ENCODE peak calls at places on chromosome 20, in seven cellular contexts. One of them, this sample, is unnamed.

GRCh38 chr20:2220298-2220697 is 75.5 kb upstream of the TGM3 start:
- DNase-seq in HAP-1: no peak
- DNase-seq in GF-D8: no peak
- DNase-seq in heart left ventricle: no peak
- DNase-seq in NCI-H2081: no peak
- DNase-seq in nephron progenitor cell: no peak
- DNase-seq in HT-29: no peak
- DNase-seq in this sample: no peak

GRCh38 chr20:51934301-51935002 is 132.1 kb upstream of the SALL4 start:
- DNase-seq in HAP-1: no peak
- DNase-seq in GF-D8: no peak
- DNase-seq in heart left ventricle: no peak
- DNase-seq in NCI-H2081: no peak
- DNase-seq in nephron progenitor cell: no peak
- DNase-seq in HT-29: peak
- DNase-seq in this sample: no peak

GRCh38 chr20:63536241-63536977 is 767 bp downstream of the PTK6 start:
- DNase-seq in HAP-1: no peak
- DNase-seq in GF-D8: no peak
- DNase-seq in heart left ventricle: peak
- DNase-seq in NCI-H2081: peak
- DNase-seq in nephron progenitor cell: peak
- DNase-seq in HT-29: peak
- DNase-seq in this sample: peak

GRCh38 chr20:35004051-35004725 is 48.5 kb downstream of the MYH7B start:
- DNase-seq in HAP-1: no peak
- DNase-seq in GF-D8: no peak
- DNase-seq in heart left ventricle: peak
- DNase-seq in NCI-H2081: no peak
- DNase-seq in nephron progenitor cell: no peak
- DNase-seq in HT-29: no peak
- DNase-seq in this sample: peak

GRCh38 chr20:59810376-59811187 is 122.9 kb downstream of the SYCP2 start:
- DNase-seq in HAP-1: peak
- DNase-seq in GF-D8: no peak
- DNase-seq in heart left ventricle: no peak
- DNase-seq in NCI-H2081: no peak
- DNase-seq in nephron progenitor cell: no peak
- DNase-seq in HT-29: no peak
- DNase-seq in this sample: no peak

GRCh38 chr20:54002056-54002575 is 68.3 kb downstream of the BCAS1 start:
- DNase-seq in HAP-1: no peak
- DNase-seq in GF-D8: no peak
- DNase-seq in heart left ventricle: no peak
- DNase-seq in NCI-H2081: no peak
- DNase-seq in nephron progenitor cell: no peak
- DNase-seq in HT-29: no peak
- DNase-seq in this sample: no peak

GRCh38 chr20:5065489-5066383 is 54.0 kb downstream of the PCNA start:
- DNase-seq in HAP-1: no peak
- DNase-seq in GF-D8: no peak
- DNase-seq in heart left ventricle: peak
- DNase-seq in NCI-H2081: no peak
- DNase-seq in nephron progenitor cell: no peak
- DNase-seq in HT-29: peak
- DNase-seq in this sample: peak

GRCh38 chr20:32028647-32029372 is 18.6 kb downstream of the CCM2L start:
- DNase-seq in HAP-1: peak
- DNase-seq in GF-D8: no peak
- DNase-seq in heart left ventricle: no peak
- DNase-seq in NCI-H2081: no peak
- DNase-seq in nephron progenitor cell: peak
- DNase-seq in HT-29: no peak
- DNase-seq in this sample: no peak

GRCh38 chr20:41643504-41643938 is 25.3 kb upstream of the CHD6 start:
- DNase-seq in HAP-1: peak
- DNase-seq in GF-D8: no peak
- DNase-seq in heart left ventricle: peak
- DNase-seq in NCI-H2081: no peak
- DNase-seq in nephron progenitor cell: no peak
- DNase-seq in HT-29: peak
- DNase-seq in this sample: no peak

GRCh38 chr20:31485450-31486339 is 10.6 kb downstream of the REM1 start:
- DNase-seq in HAP-1: peak
- DNase-seq in GF-D8: no peak
- DNase-seq in heart left ventricle: peak
- DNase-seq in NCI-H2081: no peak
- DNase-seq in nephron progenitor cell: no peak
- DNase-seq in HT-29: no peak
- DNase-seq in this sample: peak

GRCh38 chr20:23320317-23320716 is 30.3 kb upstream of the NXT1 start:
- DNase-seq in HAP-1: peak
- DNase-seq in GF-D8: no peak
- DNase-seq in heart left ventricle: no peak
- DNase-seq in NCI-H2081: no peak
- DNase-seq in nephron progenitor cell: no peak
- DNase-seq in HT-29: peak
- DNase-seq in this sample: no peak

GRCh38 chr20:57417051-57417689 is 26.0 kb downstream of the RBM38 start:
- DNase-seq in HAP-1: no peak
- DNase-seq in GF-D8: no peak
- DNase-seq in heart left ventricle: no peak
- DNase-seq in NCI-H2081: no peak
- DNase-seq in nephron progenitor cell: no peak
- DNase-seq in HT-29: no peak
- DNase-seq in this sample: no peak

GRCh38 chr20:1813674-1814635 is 81.3 kb upstream of the SIRPA start:
- DNase-seq in HAP-1: no peak
- DNase-seq in GF-D8: no peak
- DNase-seq in heart left ventricle: no peak
- DNase-seq in NCI-H2081: no peak
- DNase-seq in nephron progenitor cell: no peak
- DNase-seq in HT-29: no peak
- DNase-seq in this sample: no peak

GRCh38 chr20:59406446-59406845 is 106.0 kb downstream of the EDN3 start:
- DNase-seq in HAP-1: no peak
- DNase-seq in GF-D8: no peak
- DNase-seq in heart left ventricle: no peak
- DNase-seq in NCI-H2081: no peak
- DNase-seq in nephron progenitor cell: no peak
- DNase-seq in HT-29: no peak
- DNase-seq in this sample: no peak

GRCh38 chr20:35674921-35675320 is 10.2 kb upstream of the CPNE1 start:
- DNase-seq in HAP-1: no peak
- DNase-seq in GF-D8: no peak
- DNase-seq in heart left ventricle: no peak
- DNase-seq in NCI-H2081: no peak
- DNase-seq in nephron progenitor cell: no peak
- DNase-seq in HT-29: no peak
- DNase-seq in this sample: no peak

GRCh38 chr20:57650266-57650665 is 30.0 kb upstream of the ZBP1 start:
- DNase-seq in HAP-1: no peak
- DNase-seq in GF-D8: no peak
- DNase-seq in heart left ventricle: no peak
- DNase-seq in NCI-H2081: no peak
- DNase-seq in nephron progenitor cell: no peak
- DNase-seq in HT-29: no peak
- DNase-seq in this sample: peak

GRCh38 chr20:462199-462991 is at the start of gene TBC1D20:
- DNase-seq in HAP-1: peak
- DNase-seq in GF-D8: peak
- DNase-seq in heart left ventricle: peak
- DNase-seq in NCI-H2081: peak
- DNase-seq in nephron progenitor cell: peak
- DNase-seq in HT-29: peak
- DNase-seq in this sample: peak

GRCh38 chr20:47487175-47487917 is 14.3 kb upstream of the NCOA3 start:
- DNase-seq in HAP-1: no peak
- DNase-seq in GF-D8: no peak
- DNase-seq in heart left ventricle: no peak
- DNase-seq in NCI-H2081: no peak
- DNase-seq in nephron progenitor cell: no peak
- DNase-seq in HT-29: no peak
- DNase-seq in this sample: no peak

GRCh38 chr20:10474606-10475184 is 39.6 kb downstream of the SLX4IP start:
- DNase-seq in HAP-1: no peak
- DNase-seq in GF-D8: peak
- DNase-seq in heart left ventricle: peak
- DNase-seq in NCI-H2081: no peak
- DNase-seq in nephron progenitor cell: no peak
- DNase-seq in HT-29: no peak
- DNase-seq in this sample: no peak

GRCh38 chr20:24956001-24956761 is 7.1 kb downstream of the CST7 start:
- DNase-seq in HAP-1: no peak
- DNase-seq in GF-D8: no peak
- DNase-seq in heart left ventricle: no peak
- DNase-seq in NCI-H2081: no peak
- DNase-seq in nephron progenitor cell: no peak
- DNase-seq in HT-29: no peak
- DNase-seq in this sample: no peak

GRCh38 chr20:51534764-51535386 is 7.6 kb downstream of the NFATC2 start:
- DNase-seq in HAP-1: no peak
- DNase-seq in GF-D8: peak
- DNase-seq in heart left ventricle: no peak
- DNase-seq in NCI-H2081: no peak
- DNase-seq in nephron progenitor cell: no peak
- DNase-seq in HT-29: no peak
- DNase-seq in this sample: no peak

GRCh38 chr20:46157625-46158024 is 39.5 kb downstream of the CD40 start:
- DNase-seq in HAP-1: no peak
- DNase-seq in GF-D8: no peak
- DNase-seq in heart left ventricle: no peak
- DNase-seq in NCI-H2081: no peak
- DNase-seq in nephron progenitor cell: no peak
- DNase-seq in HT-29: no peak
- DNase-seq in this sample: no peak

GRCh38 chr20:61949714-61950630 is 115.7 kb downstream of the TAF4 start:
- DNase-seq in HAP-1: peak
- DNase-seq in GF-D8: no peak
- DNase-seq in heart left ventricle: peak
- DNase-seq in NCI-H2081: no peak
- DNase-seq in nephron progenitor cell: no peak
- DNase-seq in HT-29: no peak
- DNase-seq in this sample: peak

GRCh38 chr20:12896180-12896579 is 112.6 kb upstream of the SPTLC3 start:
- DNase-seq in HAP-1: no peak
- DNase-seq in GF-D8: no peak
- DNase-seq in heart left ventricle: no peak
- DNase-seq in NCI-H2081: no peak
- DNase-seq in nephron progenitor cell: no peak
- DNase-seq in HT-29: no peak
- DNase-seq in this sample: no peak

GRCh38 chr20:64010711-64011237 is 25.2 kb upstream of the C20orf204 start:
- DNase-seq in HAP-1: no peak
- DNase-seq in GF-D8: no peak
- DNase-seq in heart left ventricle: no peak
- DNase-seq in NCI-H2081: no peak
- DNase-seq in nephron progenitor cell: no peak
- DNase-seq in HT-29: no peak
- DNase-seq in this sample: no peak

GRCh38 chr20:25302596-25302995 is 54.7 kb downstream of the PYGB start:
- DNase-seq in HAP-1: no peak
- DNase-seq in GF-D8: no peak
- DNase-seq in heart left ventricle: no peak
- DNase-seq in NCI-H2081: no peak
- DNase-seq in nephron progenitor cell: no peak
- DNase-seq in HT-29: no peak
- DNase-seq in this sample: no peak

GRCh38 chr20:56487216-56487615 is 18.8 kb downstream of the RTF2 start:
- DNase-seq in HAP-1: no peak
- DNase-seq in GF-D8: peak
- DNase-seq in heart left ventricle: no peak
- DNase-seq in NCI-H2081: no peak
- DNase-seq in nephron progenitor cell: no peak
- DNase-seq in HT-29: no peak
- DNase-seq in this sample: no peak